ENCODE peak calls at places on chromosomes 12 and 14, in five cellular contexts. F is tibial artery, L is breast epithelium, Q is right atrium auricular region, R is testis. D is an unnamed sample.

GRCh38 chr14:98798099-98798498 is 473.9 kb downstream of the BCL11B start:
- DNase-seq in F (no peak), L (no peak), Q (no peak), R (no peak), D (no peak)

GRCh38 chr12:79187032-79187431 is 322.5 kb downstream of the SYT1 start:
- DNase-seq in F (no peak), L (no peak), Q (no peak), R (no peak), D (no peak)

GRCh38 chr14:20454359-20454644 is 310 bp downstream of the OSGEP start:
- DNase-seq in F (no peak), L (no peak), Q (no peak), R (peak; percentile 86), D (no peak)

GRCh38 chr14:31726337-31726736 is 165.1 kb downstream of the NUBPL start:
- DNase-seq in F (no peak), L (no peak), Q (no peak), R (no peak), D (no peak)

GRCh38 chr14:32077081-32078029 is at the start of gene ARHGAP5:
- DNase-seq in F (peak; percentile 79), L (no peak), Q (peak; percentile 64), R (peak; percentile 54), D (peak; percentile 80)

GRCh38 chr12:29782821-29783772 is 645 bp downstream of the TMTC1 start:
- DNase-seq in F (peak; percentile 79), L (peak; percentile 53), Q (peak; percentile 65), R (peak; percentile 42), D (peak; percentile 84)

GRCh38 chr12:26748741-26749431 is 84.1 kb downstream of the ITPR2 start:
- DNase-seq in F (no peak), L (no peak), Q (no peak), R (no peak), D (no peak)

GRCh38 chr14:77882098-77882497 is 82.2 kb downstream of the ADCK1 start:
- DNase-seq in F (no peak), L (no peak), Q (no peak), R (no peak), D (no peak)

GRCh38 chr12:108033091-108033490 is 96.0 kb upstream of the WSCD2 start:
- DNase-seq in F (no peak), L (no peak), Q (no peak), R (no peak), D (no peak)

GRCh38 chr14:50233335-50234250 is 2.2 kb upstream of the SOS2 start:
- DNase-seq in F (no peak), L (no peak), Q (no peak), R (no peak), D (no peak)

GRCh38 chr12:76226397-76226796 is 121.8 kb downstream of the BBS10 start:
- DNase-seq in F (no peak), L (no peak), Q (no peak), R (no peak), D (no peak)

GRCh38 chr12:84793558-84794367 is 118.8 kb downstream of the SLC6A15 start:
- DNase-seq in F (no peak), L (no peak), Q (no peak), R (no peak), D (no peak)

GRCh38 chr12:21607701-21608100 is 3.1 kb upstream of the GYS2 start:
- DNase-seq in F (no peak), L (no peak), Q (no peak), R (no peak), D (no peak)

GRCh38 chr12:39622306-39622705 is 2.7 kb upstream of the ABCD2 start:
- DNase-seq in F (no peak), L (no peak), Q (no peak), R (no peak), D (no peak)

DNA sequence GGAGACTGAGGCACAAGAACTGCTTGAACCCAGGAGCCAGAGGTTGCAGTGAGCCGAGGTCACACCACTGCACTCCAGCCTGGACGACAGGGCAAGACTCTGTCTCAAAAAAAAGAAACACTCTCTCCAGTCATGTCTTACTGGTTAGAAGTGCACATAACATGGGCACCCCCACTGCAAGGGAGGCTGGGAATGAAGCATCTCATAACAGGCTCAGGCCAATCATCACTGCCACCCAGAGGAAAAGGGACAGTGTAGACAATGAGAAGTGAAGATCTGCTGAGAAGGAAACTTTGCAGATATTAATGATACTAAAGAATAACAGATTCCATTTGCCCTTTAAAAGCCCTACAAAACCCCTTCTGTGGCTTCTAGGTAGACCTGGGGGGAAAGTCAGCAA is 66.9 kb downstream of the ITPK1 start:
- DNase-seq in F (no peak), L (no peak), Q (no peak), R (no peak), D (no peak)
- H3K27ac ChIP-seq in F (peak overlapping the region; percentile 54), L (no peak overlapping the region), Q (peak overlapping the region; percentile 55), R (no peak overlapping the region), D (no peak overlapping the region)

GRCh38 chr14:23071244-23071974 is 14.1 kb upstream of the CDH24 start:
- DNase-seq in F (peak; percentile 94), L (peak; percentile 81), Q (peak; percentile 88), R (peak; percentile 92), D (peak; percentile 89)

GRCh38 chr14:23070262-23071129 is 13.2 kb upstream of the CDH24 start:
- DNase-seq in F (no peak), L (no peak), Q (no peak), R (no peak), D (no peak)

GRCh38 chr14:23074906-23075305 is 17.6 kb upstream of the CDH24 start:
- DNase-seq in F (no peak), L (no peak), Q (no peak), R (no peak), D (no peak)

GRCh38 chr14:23069413-23069806 is 12.1 kb upstream of the CDH24 start:
- DNase-seq in F (peak; percentile 53), L (no peak), Q (no peak), R (no peak), D (no peak)

GRCh38 chr14:23071975-23072539 is 14.7 kb upstream of the CDH24 start:
- DNase-seq in F (no peak), L (no peak), Q (no peak), R (no peak), D (no peak)
- H3K27ac ChIP-seq in F (peak overlapping the region; percentile 83), L (peak overlapping the region; percentile 84), Q (peak overlapping the region; percentile 84), R (peak overlapping the region; percentile 77), D (peak overlapping the region; percentile 67)

DNA sequence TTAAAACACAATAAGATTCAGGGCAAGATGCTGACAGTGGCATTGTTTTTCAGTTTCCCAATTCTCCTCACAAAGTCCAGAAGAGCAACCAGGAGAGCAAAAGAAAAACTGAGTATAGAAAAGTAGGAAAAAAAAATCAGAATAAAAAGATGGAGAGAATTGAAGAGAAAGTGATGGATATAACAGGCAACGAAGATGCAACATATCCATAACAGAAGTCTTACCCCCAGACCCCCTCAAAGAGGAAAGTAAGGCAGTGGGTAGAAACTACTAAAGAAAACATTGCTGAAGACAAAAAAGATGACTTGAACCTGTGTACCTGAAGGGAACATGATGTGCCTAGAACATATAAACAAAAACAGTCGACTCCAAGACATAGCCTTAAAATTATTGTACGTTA is 10.6 kb downstream of the TCL1A start:
- DNase-seq in F (no peak), L (no peak), Q (no peak), R (no peak), D (no peak)
- H3K27ac ChIP-seq in F (no peak overlapping the region), L (no peak overlapping the region), Q (no peak overlapping the region), R (no peak overlapping the region), D (no peak overlapping the region)

GRCh38 chr12:6383572-6384498 is at the start of gene LTBR:
- DNase-seq in F (peak; percentile 99), L (peak; percentile 96), Q (peak; percentile 96), R (peak; percentile 92), D (peak; percentile 99)

GRCh38 chr12:6382371-6382770 is 1.6 kb upstream of the LTBR start:
- DNase-seq in F (no peak), L (no peak), Q (no peak), R (no peak), D (no peak)

GRCh38 chr12:6386038-6386437 is 2.1 kb downstream of the LTBR start:
- DNase-seq in F (no peak), L (no peak), Q (no peak), R (no peak), D (no peak)

GRCh38 chr12:6386522-6386921 is 2.6 kb downstream of the LTBR start:
- DNase-seq in F (no peak), L (no peak), Q (no peak), R (no peak), D (no peak)

DNA sequence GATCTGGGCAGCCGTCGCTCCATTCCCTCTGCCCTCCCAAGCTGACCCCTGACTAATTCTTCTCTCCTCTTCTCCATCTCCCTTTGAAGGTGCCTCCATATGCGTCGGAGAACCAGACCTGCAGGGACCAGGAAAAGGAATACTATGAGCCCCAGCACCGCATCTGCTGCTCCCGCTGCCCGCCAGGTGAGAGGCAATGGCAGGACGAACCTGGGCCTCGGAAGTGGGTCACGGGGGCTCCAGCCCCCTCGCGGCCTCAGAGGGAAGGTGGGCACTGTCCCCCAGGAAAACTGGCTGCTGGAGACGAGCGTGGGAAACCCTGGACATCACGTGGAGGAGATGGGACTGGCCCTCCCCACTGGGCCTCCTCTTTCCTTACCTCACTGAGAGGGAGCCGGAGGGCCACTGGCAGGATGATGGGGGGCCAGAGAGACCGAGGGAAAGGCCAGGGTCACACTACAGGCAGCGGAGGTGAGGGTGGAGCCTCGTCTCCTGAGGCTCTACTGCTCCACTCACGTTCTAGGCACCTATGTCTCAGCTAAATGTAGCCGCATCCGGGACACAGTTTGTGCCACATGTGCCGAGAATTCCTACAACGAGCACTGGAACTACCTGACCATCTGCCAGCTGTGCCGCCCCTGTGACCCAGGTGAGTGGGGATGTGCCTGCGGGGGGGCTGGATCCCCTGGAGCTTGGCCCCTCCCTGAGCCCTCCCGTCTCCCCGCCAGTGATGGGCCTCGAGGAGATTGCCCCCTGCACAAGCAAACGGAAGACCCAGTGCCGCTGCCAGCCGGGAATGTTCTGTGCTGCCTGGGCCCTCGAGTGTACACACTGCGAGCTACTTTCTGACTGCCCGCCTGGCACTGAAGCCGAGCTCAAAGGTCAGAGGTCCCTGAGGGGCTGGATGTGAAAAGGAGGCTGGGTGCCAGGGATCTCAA is 806 bp downstream of the LTBR start:
- DNase-seq in F (no peak), L (no peak), Q (no peak), R (peak; percentile 25), D (no peak)
- H3K27ac ChIP-seq in F (peak overlapping the region; percentile 98), L (peak overlapping the region; percentile 98), Q (peak overlapping the region; percentile 91), R (peak overlapping the region; percentile 94), D (peak overlapping the region; percentile 94)

GRCh38 chr12:124847675-124848074 is 16.0 kb downstream of the SCARB1 start:
- DNase-seq in F (no peak), L (no peak), Q (no peak), R (peak; percentile 93), D (no peak)

GRCh38 chr12:124851344-124851743 is 12.3 kb downstream of the SCARB1 start:
- DNase-seq in F (no peak), L (no peak), Q (no peak), R (no peak), D (no peak)

GRCh38 chr12:124847113-124847512 is 16.6 kb downstream of the SCARB1 start:
- DNase-seq in F (no peak), L (no peak), Q (no peak), R (peak; percentile 48), D (no peak)

GRCh38 chr12:124848621-124849380 is 14.9 kb downstream of the SCARB1 start:
- DNase-seq in F (no peak), L (no peak), Q (no peak), R (no peak), D (no peak)

DNA sequence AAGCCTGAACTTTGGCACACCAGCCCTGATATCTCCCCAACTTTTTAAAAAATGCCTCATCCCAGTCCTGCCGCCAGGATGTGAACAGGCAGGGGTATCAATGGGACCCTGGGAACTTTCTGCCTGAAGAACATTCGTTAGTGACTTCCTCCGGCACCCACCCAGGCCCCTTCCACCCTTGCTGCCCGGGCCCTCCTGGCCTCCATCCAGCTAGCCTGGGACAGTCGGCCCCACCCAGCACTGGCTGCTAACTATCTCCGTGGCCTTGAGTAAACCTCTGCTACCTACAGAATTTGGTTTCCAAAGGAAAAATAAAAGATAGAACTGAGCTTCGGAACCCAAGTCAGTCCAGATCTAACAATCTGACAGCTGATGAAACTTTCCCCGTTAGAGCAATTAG is 14.3 kb downstream of the SCARB1 start:
- DNase-seq in F (no peak), L (no peak), Q (no peak), R (no peak), D (no peak)
- H3K27ac ChIP-seq in F (no peak overlapping the region), L (no peak overlapping the region), Q (no peak overlapping the region), R (peak overlapping the region; percentile 65), D (no peak overlapping the region)